ENCODE peak calls at places on chromosomes 2 and 18, in five cellular contexts. One of them, this sample, is unnamed. For H3K27me3, the result is how much of the 10 kb centered on the place peaks cover.

GRCh38 chr2:240523451-240524281 is 34.1 kb downstream of the ANKMY1 start:
- DNase-seq in body of pancreas: no peak
- DNase-seq in NT2/D1: no peak
- DNase-seq in Caco-2: no peak
- DNase-seq in MG63: no peak
- DNase-seq in this sample: no peak

GRCh38 chr2:217614498-217614897 is 388.3 kb downstream of the TNS1 start:
- DNase-seq in body of pancreas: no peak
- DNase-seq in NT2/D1: no peak
- DNase-seq in Caco-2: no peak
- DNase-seq in MG63: no peak
- DNase-seq in this sample: no peak

GRCh38 chr2:48424866-48425265 is 105.1 kb upstream of the STON1 start:
- DNase-seq in body of pancreas: no peak
- DNase-seq in NT2/D1: no peak
- DNase-seq in Caco-2: no peak
- DNase-seq in MG63: no peak
- DNase-seq in this sample: no peak

GRCh38 chr18:55265916-55266488 is 306.7 kb upstream of the CCDC68 start:
- DNase-seq in body of pancreas: no peak
- DNase-seq in NT2/D1: no peak
- DNase-seq in Caco-2: no peak
- DNase-seq in MG63: no peak
- DNase-seq in this sample: no peak

GRCh38 chr2:153268941-153269461 is 209.6 kb downstream of the RPRM start:
- DNase-seq in body of pancreas: no peak
- DNase-seq in NT2/D1: no peak
- DNase-seq in Caco-2: no peak
- DNase-seq in MG63: no peak
- DNase-seq in this sample: no peak

GRCh38 chr2:30380824-30381223 is 66.2 kb upstream of the LCLAT1 start:
- DNase-seq in body of pancreas: no peak
- DNase-seq in NT2/D1: no peak
- DNase-seq in Caco-2: no peak
- DNase-seq in MG63: no peak
- DNase-seq in this sample: no peak

GRCh38 chr2:32647180-32647651 is 19.4 kb downstream of the TTC27 start:
- DNase-seq in body of pancreas: no peak
- DNase-seq in NT2/D1: no peak
- DNase-seq in Caco-2: no peak
- DNase-seq in MG63: peak
- DNase-seq in this sample: peak

GRCh38 chr2:71125506-71126294 is 4.3 kb downstream of the MCEE start:
- DNase-seq in body of pancreas: no peak
- DNase-seq in NT2/D1: no peak
- DNase-seq in Caco-2: no peak
- DNase-seq in MG63: no peak
- DNase-seq in this sample: no peak

GRCh38 chr2:191611614-191612013 is 66.3 kb upstream of the NABP1 start:
- DNase-seq in body of pancreas: peak
- DNase-seq in NT2/D1: no peak
- DNase-seq in Caco-2: no peak
- DNase-seq in MG63: no peak
- DNase-seq in this sample: no peak

GRCh38 chr2:160229591-160229990 is 29.5 kb upstream of the ITGB6 start:
- DNase-seq in body of pancreas: no peak
- DNase-seq in NT2/D1: no peak
- DNase-seq in Caco-2: no peak
- DNase-seq in MG63: no peak
- DNase-seq in this sample: no peak

GRCh38 chr2:155815851-155816250 is 516.7 kb downstream of the NR4A2 start:
- DNase-seq in body of pancreas: no peak
- DNase-seq in NT2/D1: peak
- DNase-seq in Caco-2: peak
- DNase-seq in MG63: no peak
- DNase-seq in this sample: no peak

GRCh38 chr2:205885492-205886099 is 200.4 kb downstream of the INO80D start:
- DNase-seq in body of pancreas: peak
- DNase-seq in NT2/D1: peak
- DNase-seq in Caco-2: peak
- DNase-seq in MG63: peak
- DNase-seq in this sample: no peak

GRCh38 chr2:3628800-3629199 is 29.2 kb upstream of the ALLC start:
- DNase-seq in body of pancreas: peak
- DNase-seq in NT2/D1: peak
- DNase-seq in Caco-2: peak
- DNase-seq in MG63: no peak
- DNase-seq in this sample: no peak

GRCh38 chr2:16654775-16655456 is 10.7 kb downstream of the CYRIA start:
- DNase-seq in body of pancreas: no peak
- DNase-seq in NT2/D1: no peak
- DNase-seq in Caco-2: no peak
- DNase-seq in MG63: no peak
- DNase-seq in this sample: no peak

GRCh38 chr2:161085041-161085598 is 75.1 kb upstream of the TANK start:
- DNase-seq in body of pancreas: no peak
- DNase-seq in NT2/D1: no peak
- DNase-seq in Caco-2: no peak
- DNase-seq in MG63: no peak
- DNase-seq in this sample: no peak

GRCh38 chr18:8882632-8883408 is 177.5 kb downstream of the MTCL1 start:
- DNase-seq in body of pancreas: no peak
- DNase-seq in NT2/D1: no peak
- DNase-seq in Caco-2: peak
- DNase-seq in MG63: no peak
- DNase-seq in this sample: no peak

DNA sequence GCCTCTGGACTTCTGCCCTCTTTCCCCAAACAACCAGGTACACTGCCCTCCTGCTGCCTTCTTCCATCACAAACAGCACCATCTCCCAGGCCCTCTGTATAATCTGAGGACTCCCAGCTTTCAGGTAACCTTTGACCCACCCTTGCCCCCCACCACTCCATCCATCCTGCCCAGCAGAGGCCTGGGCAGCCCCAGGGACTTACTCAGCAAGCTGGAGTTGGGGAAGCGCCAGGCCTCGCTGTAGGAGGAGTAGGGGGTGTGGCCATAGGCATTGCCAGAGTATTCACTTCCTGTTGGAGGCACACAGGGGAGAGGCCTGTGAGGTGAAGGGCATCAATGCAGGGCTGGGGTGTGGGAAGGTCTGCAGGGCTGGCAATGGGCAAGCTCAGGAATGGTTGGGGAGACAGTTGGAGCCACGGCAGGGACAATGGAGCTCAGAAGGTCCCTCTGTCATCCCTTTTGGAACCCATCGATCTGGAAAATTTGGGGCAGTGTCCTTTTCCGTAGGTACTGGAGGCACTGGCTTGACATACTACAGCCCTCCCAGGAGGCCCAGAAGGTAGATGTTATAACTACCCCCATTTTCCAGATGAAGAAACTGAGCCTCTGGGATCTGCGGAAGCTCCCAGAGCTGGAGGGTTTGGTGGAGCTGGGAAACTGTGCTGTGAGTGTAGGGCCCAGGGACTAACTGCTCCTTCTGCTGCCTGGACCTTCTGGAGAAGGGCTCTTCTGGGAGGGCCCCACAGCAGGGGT is 46.3 kb downstream of the PSD4 start:
- DNase-seq in body of pancreas: peak
- DNase-seq in NT2/D1: no peak
- DNase-seq in Caco-2: no peak
- DNase-seq in MG63: peak
- DNase-seq in this sample: no peak
- H3K27me3 ChIP-seq in body of pancreas: under half
- H3K27me3 ChIP-seq in NT2/D1: under half
- H3K27me3 ChIP-seq in Caco-2: under half
- H3K27me3 ChIP-seq in MG63: under half
- H3K27me3 ChIP-seq in this sample: under half

GRCh38 chr18:24019641-24020331 is 5.2 kb downstream of the TTC39C start:
- DNase-seq in body of pancreas: no peak
- DNase-seq in NT2/D1: no peak
- DNase-seq in Caco-2: no peak
- DNase-seq in MG63: no peak
- DNase-seq in this sample: no peak
- H3K4me3 ChIP-seq in body of pancreas: no peak
- H3K4me3 ChIP-seq in NT2/D1: no peak
- H3K4me3 ChIP-seq in Caco-2: no peak
- H3K4me3 ChIP-seq in MG63: no peak
- H3K4me3 ChIP-seq in this sample: no peak

GRCh38 chr2:119533560-119533959 is 9.3 kb upstream of the SCTR start:
- DNase-seq in body of pancreas: no peak
- DNase-seq in NT2/D1: no peak
- DNase-seq in Caco-2: no peak
- DNase-seq in MG63: no peak
- DNase-seq in this sample: no peak

GRCh38 chr2:119531292-119531691 is 7.0 kb upstream of the SCTR start:
- DNase-seq in body of pancreas: no peak
- DNase-seq in NT2/D1: no peak
- DNase-seq in Caco-2: peak
- DNase-seq in MG63: no peak
- DNase-seq in this sample: no peak

GRCh38 chr2:119536707-119537106 is 7.5 kb upstream of the CFAP221 start:
- DNase-seq in body of pancreas: no peak
- DNase-seq in NT2/D1: no peak
- DNase-seq in Caco-2: no peak
- DNase-seq in MG63: no peak
- DNase-seq in this sample: no peak

GRCh38 chr2:119537792-119538191 is 6.5 kb upstream of the CFAP221 start:
- DNase-seq in body of pancreas: no peak
- DNase-seq in NT2/D1: no peak
- DNase-seq in Caco-2: no peak
- DNase-seq in MG63: no peak
- DNase-seq in this sample: no peak

DNA sequence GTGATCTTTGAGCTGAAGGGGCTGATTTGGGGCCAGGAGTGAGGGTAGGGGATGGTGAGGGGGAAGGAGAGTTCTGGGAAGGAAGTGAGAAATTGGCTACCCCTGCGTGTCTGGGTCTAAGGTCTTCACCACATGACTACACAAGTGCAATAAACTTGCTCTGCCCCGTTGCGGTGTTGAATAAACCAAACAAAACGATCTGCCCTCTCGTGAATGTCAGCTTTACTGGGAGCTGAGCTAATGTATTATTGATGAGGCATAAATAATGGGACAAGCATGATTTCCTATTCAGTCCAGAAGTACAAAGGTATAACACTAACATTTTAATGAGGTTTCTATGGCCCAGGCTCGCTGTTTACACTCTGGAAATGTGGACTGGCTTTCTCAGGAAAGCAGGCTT is 8.0 kb upstream of the CFAP221 start:
- DNase-seq in body of pancreas: no peak
- DNase-seq in NT2/D1: no peak
- DNase-seq in Caco-2: no peak
- DNase-seq in MG63: no peak
- DNase-seq in this sample: no peak
- H3K27me3 ChIP-seq in body of pancreas: under half
- H3K27me3 ChIP-seq in NT2/D1: under half
- H3K27me3 ChIP-seq in Caco-2: under half
- H3K27me3 ChIP-seq in MG63: under half
- H3K27me3 ChIP-seq in this sample: under half

GRCh38 chr2:190599073-190599472 is 49.8 kb upstream of the NAB1 start:
- DNase-seq in body of pancreas: no peak
- DNase-seq in NT2/D1: no peak
- DNase-seq in Caco-2: no peak
- DNase-seq in MG63: no peak
- DNase-seq in this sample: no peak
- H3K4me3 ChIP-seq in body of pancreas: no peak
- H3K4me3 ChIP-seq in NT2/D1: no peak
- H3K4me3 ChIP-seq in Caco-2: no peak
- H3K4me3 ChIP-seq in MG63: no peak
- H3K4me3 ChIP-seq in this sample: no peak

DNA sequence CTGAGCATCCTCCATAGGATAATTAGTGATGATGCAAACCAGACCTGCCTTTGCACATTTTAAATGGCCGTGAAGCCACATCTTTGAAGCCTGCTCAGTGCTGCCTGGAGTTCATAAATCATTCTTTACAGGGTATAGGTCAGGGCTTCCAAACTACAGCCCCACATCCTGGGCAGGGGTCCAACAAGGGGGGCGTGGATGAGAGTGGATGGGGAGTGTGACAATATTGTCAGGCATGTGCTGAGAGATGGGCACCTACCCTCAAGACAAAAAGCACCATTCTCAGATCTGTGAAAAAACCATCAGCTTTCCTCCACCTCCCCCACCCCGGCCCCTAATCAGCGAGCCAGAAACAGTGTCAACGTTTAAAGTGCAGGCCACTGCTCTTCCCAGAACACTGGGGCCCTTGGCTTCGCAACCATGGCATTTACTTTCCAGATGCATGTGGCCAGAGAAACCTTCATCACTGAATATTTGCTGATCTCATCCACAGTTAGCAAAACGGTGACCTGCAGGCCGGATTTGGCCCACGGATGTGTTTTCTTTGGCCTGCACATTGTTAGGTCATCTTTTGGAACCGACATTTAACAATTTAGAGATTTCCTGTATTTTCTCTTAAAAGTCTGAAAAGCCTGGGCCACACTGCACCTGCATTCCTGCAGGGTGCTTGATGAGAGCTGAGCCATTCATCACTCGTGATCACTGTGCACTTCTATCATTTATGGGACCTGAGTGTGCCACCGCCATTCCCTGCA is 130.7 kb downstream of the ANKRD44 start:
- DNase-seq in body of pancreas: peak
- DNase-seq in NT2/D1: no peak
- DNase-seq in Caco-2: no peak
- DNase-seq in MG63: peak
- DNase-seq in this sample: peak
- H3K27me3 ChIP-seq in body of pancreas: under half
- H3K27me3 ChIP-seq in NT2/D1: under half
- H3K27me3 ChIP-seq in Caco-2: under half
- H3K27me3 ChIP-seq in MG63: under half
- H3K27me3 ChIP-seq in this sample: under half